ENCODE peak calls at places on chromosome 7, in nine cellular contexts. One of them, this sample, is unnamed.

GRCh38 chr7:5776894-5777645 is 4.4 kb downstream of the RNF216 start:
- DNase-seq in PC-3: no peak
- DNase-seq in heart left ventricle: no peak
- DNase-seq in SK-N-SH: no peak
- DNase-seq in upper lobe of right lung: no peak
- DNase-seq in WERI-Rb-1: no peak
- DNase-seq in mammary epithelial cell: no peak
- DNase-seq in CD4-positive, alpha-beta T cell: no peak
- DNase-seq in esophagus squamous epithelium: no peak
- DNase-seq in this sample: no peak

GRCh38 chr7:114084381-114085312 is 165.8 kb upstream of the PPP1R3A start:
- DNase-seq in mammary epithelial cell: no peak
- DNase-seq in esophagus squamous epithelium: no peak
- DNase-seq in upper lobe of right lung: peak; percentile 74
- DNase-seq in heart left ventricle: peak; percentile 17
- DNase-seq in PC-3: no peak
- DNase-seq in SK-N-SH: peak; percentile 44
- DNase-seq in WERI-Rb-1: peak; percentile 45
- DNase-seq in CD4-positive, alpha-beta T cell: no peak
- DNase-seq in this sample: no peak

GRCh38 chr7:70458195-70458695 is 673.7 kb upstream of the GALNT17 start:
- DNase-seq in mammary epithelial cell: no peak
- DNase-seq in PC-3: no peak
- DNase-seq in upper lobe of right lung: no peak
- DNase-seq in SK-N-SH: no peak
- DNase-seq in WERI-Rb-1: no peak
- DNase-seq in esophagus squamous epithelium: no peak
- DNase-seq in heart left ventricle: peak; percentile 8
- DNase-seq in CD4-positive, alpha-beta T cell: no peak
- DNase-seq in this sample: no peak

GRCh38 chr7:123929107-123929506 is 4.1 kb downstream of the SPAM1 start:
- DNase-seq in PC-3: peak; percentile 95
- DNase-seq in heart left ventricle: no peak
- DNase-seq in esophagus squamous epithelium: no peak
- DNase-seq in upper lobe of right lung: no peak
- DNase-seq in mammary epithelial cell: peak; percentile 79
- DNase-seq in SK-N-SH: no peak
- DNase-seq in CD4-positive, alpha-beta T cell: no peak
- DNase-seq in WERI-Rb-1: no peak
- DNase-seq in this sample: no peak

GRCh38 chr7:47795631-47796030 is 152.6 kb downstream of the PKD1L1 start:
- DNase-seq in PC-3: no peak
- DNase-seq in WERI-Rb-1: no peak
- DNase-seq in heart left ventricle: no peak
- DNase-seq in mammary epithelial cell: no peak
- DNase-seq in esophagus squamous epithelium: no peak
- DNase-seq in upper lobe of right lung: no peak
- DNase-seq in SK-N-SH: no peak
- DNase-seq in CD4-positive, alpha-beta T cell: no peak
- DNase-seq in this sample: peak; percentile 78

GRCh38 chr7:81482600-81483186 is 287.2 kb downstream of the HGF start:
- DNase-seq in upper lobe of right lung: no peak
- DNase-seq in WERI-Rb-1: no peak
- DNase-seq in mammary epithelial cell: no peak
- DNase-seq in CD4-positive, alpha-beta T cell: no peak
- DNase-seq in SK-N-SH: peak; percentile 35
- DNase-seq in esophagus squamous epithelium: no peak
- DNase-seq in PC-3: peak; percentile 55
- DNase-seq in heart left ventricle: no peak
- DNase-seq in this sample: no peak

GRCh38 chr7:151940048-151940845 is 16.0 kb upstream of the GALNTL5 start:
- DNase-seq in WERI-Rb-1: no peak
- DNase-seq in SK-N-SH: peak; percentile 57
- DNase-seq in mammary epithelial cell: peak; percentile 85
- DNase-seq in heart left ventricle: no peak
- DNase-seq in upper lobe of right lung: no peak
- DNase-seq in CD4-positive, alpha-beta T cell: no peak
- DNase-seq in PC-3: peak; percentile 94
- DNase-seq in esophagus squamous epithelium: no peak
- DNase-seq in this sample: no peak

GRCh38 chr7:69932034-69932628 is 333.9 kb downstream of the AUTS2 start:
- DNase-seq in WERI-Rb-1: peak; percentile 40
- DNase-seq in CD4-positive, alpha-beta T cell: no peak
- DNase-seq in mammary epithelial cell: no peak
- DNase-seq in SK-N-SH: peak; percentile 61
- DNase-seq in upper lobe of right lung: no peak
- DNase-seq in heart left ventricle: no peak
- DNase-seq in esophagus squamous epithelium: no peak
- DNase-seq in PC-3: no peak
- DNase-seq in this sample: peak; percentile 1

GRCh38 chr7:19026888-19027287 is 90.5 kb downstream of the TWIST1 start:
- DNase-seq in CD4-positive, alpha-beta T cell: no peak
- DNase-seq in PC-3: peak; percentile 23
- DNase-seq in mammary epithelial cell: peak; percentile 79
- DNase-seq in esophagus squamous epithelium: no peak
- DNase-seq in SK-N-SH: no peak
- DNase-seq in WERI-Rb-1: no peak
- DNase-seq in upper lobe of right lung: no peak
- DNase-seq in heart left ventricle: no peak
- DNase-seq in this sample: no peak

GRCh38 chr7:120412665-120413064 is 139.7 kb downstream of the KCND2 start:
- DNase-seq in PC-3: no peak
- DNase-seq in esophagus squamous epithelium: no peak
- DNase-seq in WERI-Rb-1: no peak
- DNase-seq in mammary epithelial cell: no peak
- DNase-seq in CD4-positive, alpha-beta T cell: no peak
- DNase-seq in upper lobe of right lung: no peak
- DNase-seq in heart left ventricle: no peak
- DNase-seq in SK-N-SH: no peak
- DNase-seq in this sample: no peak

GRCh38 chr7:147992698-147993097 is 597.9 kb upstream of the C7orf33 start:
- DNase-seq in PC-3: no peak
- DNase-seq in heart left ventricle: no peak
- DNase-seq in WERI-Rb-1: no peak
- DNase-seq in CD4-positive, alpha-beta T cell: no peak
- DNase-seq in SK-N-SH: no peak
- DNase-seq in upper lobe of right lung: no peak
- DNase-seq in mammary epithelial cell: no peak
- DNase-seq in esophagus squamous epithelium: no peak
- DNase-seq in this sample: no peak

GRCh38 chr7:100675581-100676350 is 2.2 kb downstream of the GNB2 start:
- DNase-seq in mammary epithelial cell: peak; percentile 67
- DNase-seq in CD4-positive, alpha-beta T cell: peak; percentile 85
- DNase-seq in heart left ventricle: peak; percentile 88
- DNase-seq in PC-3: peak; percentile 49
- DNase-seq in SK-N-SH: peak; percentile 96
- DNase-seq in upper lobe of right lung: peak; percentile 91
- DNase-seq in WERI-Rb-1: peak; percentile 44
- DNase-seq in esophagus squamous epithelium: peak; percentile 63
- DNase-seq in this sample: peak; percentile 18

GRCh38 chr7:157932498-157933218 is 595.9 kb downstream of the DNAJB6 start:
- DNase-seq in esophagus squamous epithelium: no peak
- DNase-seq in SK-N-SH: no peak
- DNase-seq in CD4-positive, alpha-beta T cell: no peak
- DNase-seq in heart left ventricle: no peak
- DNase-seq in PC-3: peak; percentile 59
- DNase-seq in mammary epithelial cell: no peak
- DNase-seq in upper lobe of right lung: no peak
- DNase-seq in WERI-Rb-1: no peak
- DNase-seq in this sample: no peak

GRCh38 chr7:106050743-106051110 is 61.4 kb downstream of the SYPL1 start:
- DNase-seq in CD4-positive, alpha-beta T cell: no peak
- DNase-seq in WERI-Rb-1: no peak
- DNase-seq in upper lobe of right lung: no peak
- DNase-seq in PC-3: peak; percentile 80
- DNase-seq in esophagus squamous epithelium: no peak
- DNase-seq in mammary epithelial cell: peak; percentile 60
- DNase-seq in SK-N-SH: no peak
- DNase-seq in heart left ventricle: no peak
- DNase-seq in this sample: no peak

GRCh38 chr7:98135984-98136383 is 29.3 kb downstream of the LMTK2 start:
- DNase-seq in PC-3: peak; percentile 71
- DNase-seq in SK-N-SH: no peak
- DNase-seq in WERI-Rb-1: no peak
- DNase-seq in heart left ventricle: no peak
- DNase-seq in upper lobe of right lung: no peak
- DNase-seq in esophagus squamous epithelium: no peak
- DNase-seq in CD4-positive, alpha-beta T cell: no peak
- DNase-seq in mammary epithelial cell: no peak
- DNase-seq in this sample: no peak

GRCh38 chr7:157594306-157594705 is 257.5 kb downstream of the DNAJB6 start:
- DNase-seq in SK-N-SH: no peak
- DNase-seq in upper lobe of right lung: no peak
- DNase-seq in CD4-positive, alpha-beta T cell: no peak
- DNase-seq in heart left ventricle: no peak
- DNase-seq in PC-3: no peak
- DNase-seq in esophagus squamous epithelium: no peak
- DNase-seq in WERI-Rb-1: no peak
- DNase-seq in mammary epithelial cell: no peak
- DNase-seq in this sample: no peak

GRCh38 chr7:147611402-147611801 is 979.2 kb upstream of the C7orf33 start:
- DNase-seq in WERI-Rb-1: no peak
- DNase-seq in esophagus squamous epithelium: no peak
- DNase-seq in PC-3: no peak
- DNase-seq in heart left ventricle: no peak
- DNase-seq in SK-N-SH: no peak
- DNase-seq in CD4-positive, alpha-beta T cell: no peak
- DNase-seq in upper lobe of right lung: no peak
- DNase-seq in mammary epithelial cell: no peak
- DNase-seq in this sample: no peak

GRCh38 chr7:45580053-45580872 is 6.1 kb downstream of the ADCY1 start:
- DNase-seq in PC-3: no peak
- DNase-seq in upper lobe of right lung: no peak
- DNase-seq in mammary epithelial cell: no peak
- DNase-seq in SK-N-SH: peak; percentile 80
- DNase-seq in esophagus squamous epithelium: no peak
- DNase-seq in WERI-Rb-1: peak; percentile 49
- DNase-seq in CD4-positive, alpha-beta T cell: no peak
- DNase-seq in heart left ventricle: no peak
- DNase-seq in this sample: no peak
- TF ChIP-seq CTCF in PC-3: peak; percentile 52
- TF ChIP-seq CTCF in upper lobe of right lung: peak; percentile 14
- TF ChIP-seq CTCF in mammary epithelial cell: peak; percentile 40
- TF ChIP-seq CTCF in SK-N-SH: peak; percentile 43
- TF ChIP-seq CTCF in esophagus squamous epithelium: no peak
- TF ChIP-seq CTCF in WERI-Rb-1: peak; percentile 83
- TF ChIP-seq CTCF in CD4-positive, alpha-beta T cell: no peak
- TF ChIP-seq CTCF in heart left ventricle: peak; percentile 5
- TF ChIP-seq CTCF in this sample: peak; percentile 32

GRCh38 chr7:44159824-44160630 is 18.9 kb upstream of the MYL7 start:
- DNase-seq in WERI-Rb-1: no peak
- DNase-seq in esophagus squamous epithelium: no peak
- DNase-seq in heart left ventricle: no peak
- DNase-seq in SK-N-SH: no peak
- DNase-seq in upper lobe of right lung: no peak
- DNase-seq in mammary epithelial cell: no peak
- DNase-seq in PC-3: no peak
- DNase-seq in CD4-positive, alpha-beta T cell: no peak
- DNase-seq in this sample: no peak
- H3K27ac ChIP-seq in WERI-Rb-1: no peak overlapping the region
- H3K27ac ChIP-seq in esophagus squamous epithelium: no peak overlapping the region
- H3K27ac ChIP-seq in heart left ventricle: no peak overlapping the region
- H3K27ac ChIP-seq in SK-N-SH: no peak overlapping the region
- H3K27ac ChIP-seq in upper lobe of right lung: no peak overlapping the region
- H3K27ac ChIP-seq in mammary epithelial cell: no peak overlapping the region
- H3K27ac ChIP-seq in PC-3: no peak overlapping the region
- H3K27ac ChIP-seq in CD4-positive, alpha-beta T cell: no peak overlapping the region
- H3K27ac ChIP-seq in this sample: no peak overlapping the region

GRCh38 chr7:36071605-36072004 is 81.4 kb upstream of the EEPD1 start:
- DNase-seq in esophagus squamous epithelium: no peak
- DNase-seq in heart left ventricle: no peak
- DNase-seq in SK-N-SH: no peak
- DNase-seq in upper lobe of right lung: no peak
- DNase-seq in WERI-Rb-1: no peak
- DNase-seq in CD4-positive, alpha-beta T cell: no peak
- DNase-seq in PC-3: no peak
- DNase-seq in mammary epithelial cell: no peak
- DNase-seq in this sample: no peak
- TF ChIP-seq CTCF in esophagus squamous epithelium: no peak
- TF ChIP-seq CTCF in heart left ventricle: no peak
- TF ChIP-seq CTCF in SK-N-SH: no peak
- TF ChIP-seq CTCF in upper lobe of right lung: no peak
- TF ChIP-seq CTCF in WERI-Rb-1: no peak
- TF ChIP-seq CTCF in CD4-positive, alpha-beta T cell: no peak
- TF ChIP-seq CTCF in PC-3: no peak
- TF ChIP-seq CTCF in mammary epithelial cell: no peak
- TF ChIP-seq CTCF in this sample: no peak

GRCh38 chr7:30143748-30144251 is 9.0 kb downstream of the MTURN start:
- DNase-seq in PC-3: peak; percentile 98
- DNase-seq in esophagus squamous epithelium: no peak
- DNase-seq in mammary epithelial cell: peak; percentile 85
- DNase-seq in heart left ventricle: no peak
- DNase-seq in upper lobe of right lung: no peak
- DNase-seq in CD4-positive, alpha-beta T cell: no peak
- DNase-seq in SK-N-SH: no peak
- DNase-seq in WERI-Rb-1: no peak
- DNase-seq in this sample: no peak

GRCh38 chr7:30142710-30143109 is 7.9 kb downstream of the MTURN start:
- DNase-seq in SK-N-SH: no peak
- DNase-seq in heart left ventricle: no peak
- DNase-seq in PC-3: peak; percentile 93
- DNase-seq in mammary epithelial cell: peak; percentile 63
- DNase-seq in WERI-Rb-1: no peak
- DNase-seq in upper lobe of right lung: peak; percentile 70
- DNase-seq in CD4-positive, alpha-beta T cell: no peak
- DNase-seq in esophagus squamous epithelium: no peak
- DNase-seq in this sample: no peak

GRCh38 chr7:30139836-30140384 is 5.1 kb downstream of the MTURN start:
- DNase-seq in esophagus squamous epithelium: no peak
- DNase-seq in upper lobe of right lung: no peak
- DNase-seq in PC-3: no peak
- DNase-seq in mammary epithelial cell: no peak
- DNase-seq in heart left ventricle: no peak
- DNase-seq in WERI-Rb-1: no peak
- DNase-seq in CD4-positive, alpha-beta T cell: no peak
- DNase-seq in SK-N-SH: no peak
- DNase-seq in this sample: no peak

GRCh38 chr7:30141405-30142045 is 6.7 kb downstream of the MTURN start:
- DNase-seq in esophagus squamous epithelium: no peak
- DNase-seq in CD4-positive, alpha-beta T cell: no peak
- DNase-seq in upper lobe of right lung: no peak
- DNase-seq in mammary epithelial cell: no peak
- DNase-seq in WERI-Rb-1: no peak
- DNase-seq in heart left ventricle: no peak
- DNase-seq in PC-3: no peak
- DNase-seq in SK-N-SH: no peak
- DNase-seq in this sample: no peak

DNA sequence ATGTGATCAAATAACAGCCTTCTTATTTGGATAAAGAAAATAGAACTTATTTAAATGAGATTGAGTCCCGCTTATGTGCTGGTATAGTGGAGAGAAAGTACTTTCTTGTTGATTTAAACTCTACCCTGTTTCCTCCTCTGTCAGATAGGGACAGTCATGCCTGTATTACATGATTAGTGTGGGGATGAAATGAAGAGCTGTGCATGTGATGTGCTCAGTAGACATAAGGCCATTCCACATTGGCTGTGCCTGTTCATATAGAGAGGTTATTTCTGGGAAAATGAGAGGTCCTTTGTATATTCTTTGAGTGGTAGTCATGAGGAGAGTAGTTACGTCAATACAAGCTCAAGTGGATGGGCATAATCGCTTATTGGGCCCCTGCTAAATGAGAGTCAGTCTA is 5.7 kb downstream of the MTURN start:
- DNase-seq in upper lobe of right lung: no peak
- DNase-seq in CD4-positive, alpha-beta T cell: no peak
- DNase-seq in WERI-Rb-1: no peak
- DNase-seq in esophagus squamous epithelium: no peak
- DNase-seq in mammary epithelial cell: no peak
- DNase-seq in PC-3: no peak
- DNase-seq in heart left ventricle: no peak
- DNase-seq in SK-N-SH: no peak
- DNase-seq in this sample: no peak
- H3K27ac ChIP-seq in upper lobe of right lung: no peak overlapping the region
- H3K27ac ChIP-seq in CD4-positive, alpha-beta T cell: no peak overlapping the region
- H3K27ac ChIP-seq in WERI-Rb-1: no peak overlapping the region
- H3K27ac ChIP-seq in esophagus squamous epithelium: no peak overlapping the region
- H3K27ac ChIP-seq in mammary epithelial cell: no peak overlapping the region
- H3K27ac ChIP-seq in PC-3: no peak overlapping the region
- H3K27ac ChIP-seq in heart left ventricle: no peak overlapping the region
- H3K27ac ChIP-seq in SK-N-SH: no peak overlapping the region
- H3K27ac ChIP-seq in this sample: no peak overlapping the region